ENCODE peak calls at places on chromosomes 1 and 21, in six cellular contexts. X is epithelial cell of esophagus, H is WERI-Rb-1, R is uterus, A is WTC11, W is progenitor cell of endocrine pancreas. O is an unnamed sample.

GRCh38 chr1:30659702-30660101 is 63.7 kb downstream of the MATN1 start:
- DNase-seq in X (no peak), H (no peak), R (no peak), A (no peak), W (no peak), O (no peak)

GRCh38 chr1:53636621-53637171 is 102.3 kb downstream of the GLIS1 start:
- DNase-seq in X (no peak), H (peak), R (no peak), A (no peak), W (no peak), O (no peak)

GRCh38 chr1:1052003-1052840 is 21.9 kb downstream of the RNF223 start:
- DNase-seq in X (no peak), H (no peak), R (no peak), A (no peak), W (no peak), O (no peak)

GRCh38 chr21:41749286-41749685 is 17.6 kb downstream of the RIPK4 start:
- DNase-seq in X (no peak), H (no peak), R (no peak), A (no peak), W (no peak), O (no peak)

GRCh38 chr1:147794570-147794969 is 34.2 kb upstream of the GJA5 start:
- DNase-seq in X (no peak), H (no peak), R (no peak), A (no peak), W (no peak), O (no peak)

GRCh38 chr1:96688737-96689136 is 32.8 kb upstream of the PTBP2 start:
- DNase-seq in X (no peak), H (no peak), R (no peak), A (no peak), W (no peak), O (peak)

GRCh38 chr1:218739426-218739825 is 394.3 kb downstream of the TGFB2 start:
- DNase-seq in X (no peak), H (no peak), R (peak), A (no peak), W (no peak), O (no peak)

GRCh38 chr1:1063945-1064831 is 9.9 kb downstream of the RNF223 start:
- DNase-seq in X (peak), H (peak), R (peak), A (peak), W (peak), O (peak)

GRCh38 chr1:113660053-113660452 is 99.2 kb downstream of the PHTF1 start:
- DNase-seq in X (peak), H (no peak), R (no peak), A (no peak), W (no peak), O (no peak)

GRCh38 chr1:66253330-66253921 is 280.5 kb upstream of the SGIP1 start:
- DNase-seq in X (peak), H (no peak), R (no peak), A (no peak), W (no peak), O (no peak)

GRCh38 chr1:3138623-3139151 is 69.7 kb downstream of the PRDM16 start:
- DNase-seq in X (no peak), H (no peak), R (no peak), A (no peak), W (no peak), O (no peak)

GRCh38 chr1:162206749-162207635 is 137.5 kb downstream of the NOS1AP start:
- DNase-seq in X (peak), H (peak), R (no peak), A (no peak), W (no peak), O (no peak)

GRCh38 chr1:222583079-222583478 is 6.7 kb downstream of the TAF1A start:
- DNase-seq in X (no peak), H (no peak), R (no peak), A (no peak), W (no peak), O (no peak)

GRCh38 chr1:98557808-98558390 is 103.6 kb upstream of the SNX7 start:
- DNase-seq in X (no peak), H (no peak), R (no peak), A (no peak), W (no peak), O (no peak)

GRCh38 chr21:34086887-34087306 is 13.5 kb downstream of the MRPS6 start:
- DNase-seq in X (no peak), H (no peak), R (no peak), A (no peak), W (no peak), O (no peak)

GRCh38 chr1:68085752-68086151 is 35.3 kb upstream of the DIRAS3 start:
- DNase-seq in X (no peak), H (no peak), R (no peak), A (no peak), W (no peak), O (no peak)

GRCh38 chr1:173570370-173571030 is 32.4 kb downstream of the SLC9C2 start:
- DNase-seq in X (no peak), H (no peak), R (no peak), A (no peak), W (no peak), O (no peak)

GRCh38 chr1:162077900-162078299 is 8.4 kb downstream of the NOS1AP start:
- DNase-seq in X (no peak), H (no peak), R (no peak), A (no peak), W (no peak), O (no peak)

GRCh38 chr1:98919652-98920051 is 85.0 kb downstream of the PLPPR5 start:
- DNase-seq in X (no peak), H (no peak), R (no peak), A (no peak), W (no peak), O (no peak)

GRCh38 chr1:27602510-27603319 is 1.2 kb downstream of the AHDC1 start:
- DNase-seq in X (peak), H (peak), R (peak), A (peak), W (peak), O (peak)

GRCh38 chr1:230674581-230674980 is 32.3 kb downstream of the COG2 start:
- DNase-seq in X (no peak), H (no peak), R (no peak), A (no peak), W (no peak), O (no peak)

GRCh38 chr1:95668165-95668564 is 434.2 kb downstream of the RWDD3 start:
- DNase-seq in X (no peak), H (no peak), R (no peak), A (no peak), W (no peak), O (no peak)

GRCh38 chr1:38253314-38253713 is 206.7 kb upstream of the POU3F1 start:
- DNase-seq in X (no peak), H (no peak), R (no peak), A (no peak), W (no peak), O (no peak)

GRCh38 chr1:2837823-2838222 is 36.3 kb upstream of the TTC34 start:
- DNase-seq in X (no peak), H (no peak), R (no peak), A (no peak), W (no peak), O (no peak)

GRCh38 chr1:161840363-161840762 is 74.2 kb downstream of the ATF6 start:
- DNase-seq in X (no peak), H (no peak), R (no peak), A (no peak), W (no peak), O (no peak)

GRCh38 chr1:63642901-63643300 is 49.7 kb downstream of the PGM1 start:
- DNase-seq in X (no peak), H (no peak), R (no peak), A (no peak), W (no peak), O (no peak)

GRCh38 chr21:38330671-38331070 is 73.9 kb downstream of the KCNJ15 start:
- DNase-seq in X (no peak), H (no peak), R (no peak), A (no peak), W (no peak), O (no peak)

GRCh38 chr21:38329176-38329575 is 72.4 kb downstream of the KCNJ15 start:
- DNase-seq in X (no peak), H (no peak), R (no peak), A (no peak), W (no peak), O (no peak)

GRCh38 chr21:38337793-38338192 is 81.0 kb downstream of the KCNJ15 start:
- DNase-seq in X (peak), H (no peak), R (no peak), A (no peak), W (no peak), O (no peak)

GRCh38 chr21:38334866-38335265 is 78.1 kb downstream of the KCNJ15 start:
- DNase-seq in X (no peak), H (no peak), R (no peak), A (no peak), W (no peak), O (no peak)

GRCh38 chr21:38333290-38334272 is 76.8 kb downstream of the KCNJ15 start:
- DNase-seq in X (no peak), H (no peak), R (no peak), A (no peak), W (no peak), O (no peak)
- TF ChIP-seq CTCF in X (no peak), H (peak), R (no peak), A (no peak), W (peak), O (no peak)

GRCh38 chr1:182404764-182405163 is 4.3 kb upstream of the TEDDM1 start:
- DNase-seq in X (no peak), H (no peak), R (no peak), A (no peak), W (no peak), O (no peak)
- TF ChIP-seq CTCF in X (no peak), H (no peak), R (no peak), A (no peak), W (no peak), O (no peak)

DNA sequence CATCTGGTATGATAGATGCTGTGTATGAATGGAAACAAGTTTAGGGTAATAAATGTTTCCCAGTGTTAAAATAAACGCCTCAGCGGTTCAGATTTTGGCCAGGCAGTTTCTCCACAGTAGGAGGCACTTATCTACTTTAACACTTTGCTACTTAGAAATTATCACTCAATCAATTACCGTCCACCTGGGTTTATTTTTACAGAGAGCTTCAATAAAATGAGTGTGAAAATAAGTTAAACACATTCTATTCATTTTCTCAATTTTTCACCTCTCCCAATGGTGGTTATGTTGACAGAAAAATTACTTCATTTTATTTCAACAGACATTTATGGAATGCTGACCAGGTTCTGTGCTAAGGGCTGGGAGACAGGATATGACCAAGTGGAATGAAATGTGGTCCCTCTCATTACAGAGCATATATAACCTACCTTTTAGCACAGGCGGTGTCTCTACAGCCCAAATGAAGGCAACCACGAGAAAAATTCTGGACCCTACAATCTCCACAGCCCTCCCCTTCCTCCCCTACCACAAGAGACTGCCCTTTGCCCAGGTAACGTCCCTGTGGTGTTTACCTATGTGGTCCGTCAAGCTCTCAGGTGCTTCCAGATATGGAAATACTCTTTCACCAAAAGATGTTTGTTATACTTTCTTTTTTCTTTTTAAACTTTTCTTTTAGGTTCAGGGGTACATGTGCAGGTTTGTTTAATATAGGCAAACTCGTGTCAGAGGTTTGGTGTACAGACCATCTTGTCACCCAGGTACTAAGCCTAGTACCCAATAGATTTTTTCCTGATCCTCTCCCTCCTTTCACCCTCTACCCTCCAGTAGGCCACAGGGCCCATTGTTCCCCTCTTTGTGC is 105.5 kb downstream of the HLCS start:
- DNase-seq in X (peak), H (no peak), R (no peak), A (no peak), W (no peak), O (no peak)
- TF ChIP-seq CTCF in X (no peak), H (no peak), R (no peak), A (no peak), W (no peak), O (no peak)

DNA sequence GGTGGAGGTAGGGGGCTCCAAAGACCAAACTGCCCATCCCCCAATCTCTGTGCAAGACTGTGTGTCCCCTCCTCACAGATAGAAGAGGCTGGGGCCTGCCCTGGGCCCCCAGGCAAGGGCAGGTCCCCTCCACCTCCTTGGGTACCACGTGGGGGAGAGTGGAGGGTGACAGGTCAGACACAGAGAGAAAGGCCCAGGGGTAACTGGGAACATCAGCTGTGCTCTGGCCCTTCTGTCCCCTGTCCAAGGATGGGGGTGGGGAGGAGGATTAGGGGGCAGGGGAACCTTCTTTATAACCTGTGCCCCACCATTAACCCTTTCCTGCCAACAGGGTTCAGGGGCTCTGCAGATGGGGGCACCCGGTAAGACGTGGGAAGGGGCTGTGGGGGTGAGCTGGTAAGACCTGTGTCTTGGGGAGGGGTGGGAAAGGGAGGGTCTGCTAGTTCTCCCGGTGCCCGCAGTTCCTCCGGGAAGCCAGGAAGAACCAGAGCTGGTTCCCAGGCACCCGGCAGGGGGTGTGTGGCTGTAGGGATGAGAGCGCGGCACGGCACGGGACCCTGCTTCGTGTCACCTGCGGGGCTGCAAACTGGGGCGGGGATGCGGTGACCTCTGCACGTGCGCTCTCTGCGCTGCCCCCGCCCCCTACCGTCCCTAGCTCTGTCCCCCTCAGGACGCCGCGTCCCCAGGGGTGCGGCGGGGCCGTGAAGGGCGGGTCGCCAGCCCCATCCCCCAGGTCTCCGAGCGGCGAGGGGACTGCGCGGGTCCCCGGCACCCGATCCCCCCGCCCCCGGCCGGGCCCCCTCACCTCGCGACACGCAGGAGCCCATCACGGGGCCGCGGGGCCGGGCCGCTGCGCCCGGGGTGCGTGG is 601 bp downstream of the FAM131C start:
- DNase-seq in X (peak), H (no peak), R (no peak), A (peak), W (no peak), O (peak)
- TF ChIP-seq CTCF in X (peak), H (peak), R (no peak), A (no peak), W (peak), O (no peak)

GRCh38 chr1:19096036-19096833 is 113.8 kb downstream of the UBR4 start:
- DNase-seq in X (peak), H (peak), R (no peak), A (no peak), W (peak), O (peak)
- TF ChIP-seq CTCF in X (peak), H (peak), R (peak), A (no peak), W (peak), O (no peak)

GRCh38 chr21:44836666-44837471 is 19.0 kb upstream of the SUMO3 start:
- DNase-seq in X (peak), H (peak), R (no peak), A (no peak), W (no peak), O (peak)

GRCh38 chr21:44837537-44837936 is 19.7 kb upstream of the SUMO3 start:
- DNase-seq in X (no peak), H (no peak), R (no peak), A (no peak), W (no peak), O (no peak)

GRCh38 chr21:44838951-44839350 is 21.1 kb upstream of the SUMO3 start:
- DNase-seq in X (no peak), H (no peak), R (no peak), A (no peak), W (no peak), O (no peak)

GRCh38 chr21:44836349-44836665 is 18.4 kb upstream of the SUMO3 start:
- DNase-seq in X (no peak), H (no peak), R (no peak), A (no peak), W (no peak), O (no peak)

DNA sequence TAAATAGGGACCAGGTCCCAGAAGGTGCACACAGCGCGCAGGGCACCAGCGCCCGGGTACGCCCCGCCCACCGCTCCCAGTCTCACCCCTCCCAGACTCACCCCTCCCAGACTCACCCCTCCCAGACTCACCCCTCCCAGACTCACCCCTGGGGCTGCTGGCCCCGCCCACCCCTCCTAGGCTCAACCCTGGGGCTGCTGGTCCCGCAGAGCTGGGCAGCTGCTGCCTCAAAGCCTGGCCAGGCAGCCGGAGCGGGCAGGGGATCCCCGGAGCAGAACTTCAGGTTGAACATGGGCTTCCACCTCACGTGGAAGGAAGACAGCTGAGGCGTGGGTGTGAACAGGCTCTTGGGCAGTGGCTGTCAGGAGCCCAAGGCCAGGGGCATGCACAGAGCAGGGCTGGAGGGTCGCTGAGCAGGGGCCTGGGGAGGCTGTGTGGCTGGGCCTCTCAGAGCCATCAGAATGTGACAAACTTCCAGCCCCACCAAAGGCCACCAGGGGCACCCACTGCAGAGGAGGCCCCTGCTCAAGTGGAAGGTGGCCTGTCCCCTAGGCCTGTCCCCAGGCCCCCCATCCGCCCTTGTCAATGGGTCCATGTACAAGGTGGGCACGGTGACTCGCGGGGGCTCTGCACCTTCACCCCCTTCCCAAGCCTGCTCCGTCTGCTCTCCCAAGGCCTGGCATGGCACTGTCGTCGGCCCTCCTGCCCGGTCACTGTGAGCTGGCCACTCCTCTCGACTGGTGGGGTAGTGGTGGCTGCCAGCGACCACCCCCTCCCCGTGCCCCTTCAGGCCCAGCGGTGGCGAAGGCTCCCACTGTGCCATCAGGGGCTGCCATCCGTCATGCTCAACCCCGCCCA is 20.4 kb upstream of the SUMO3 start:
- DNase-seq in X (no peak), H (peak), R (no peak), A (no peak), W (no peak), O (no peak)
- TF ChIP-seq CTCF in X (no peak), H (peak), R (no peak), A (no peak), W (peak), O (no peak)

DNA sequence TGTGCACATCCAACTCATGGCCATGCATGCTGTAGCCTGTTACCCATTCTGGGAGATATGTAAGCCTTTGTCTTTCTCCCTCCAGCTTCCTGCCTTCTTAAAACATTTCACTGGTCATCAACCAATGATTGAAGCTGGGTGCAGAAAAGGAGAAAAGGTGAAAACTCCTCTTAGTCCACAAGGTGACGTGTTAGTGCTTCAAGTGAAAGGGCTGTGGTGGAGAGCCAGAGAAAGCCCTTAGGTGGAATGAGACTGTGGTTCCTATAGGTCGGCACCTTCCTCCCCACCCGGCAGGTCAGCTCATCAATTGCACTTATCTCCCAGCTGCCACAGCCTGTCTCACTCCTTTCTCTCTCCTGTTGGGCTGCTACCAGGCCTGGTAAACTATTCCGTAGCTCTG is 30.4 kb downstream of the ERG start:
- DNase-seq in X (peak), H (peak), R (no peak), A (peak), W (no peak), O (no peak)
- TF ChIP-seq CTCF in X (no peak), H (peak), R (no peak), A (no peak), W (peak), O (no peak)

DNA sequence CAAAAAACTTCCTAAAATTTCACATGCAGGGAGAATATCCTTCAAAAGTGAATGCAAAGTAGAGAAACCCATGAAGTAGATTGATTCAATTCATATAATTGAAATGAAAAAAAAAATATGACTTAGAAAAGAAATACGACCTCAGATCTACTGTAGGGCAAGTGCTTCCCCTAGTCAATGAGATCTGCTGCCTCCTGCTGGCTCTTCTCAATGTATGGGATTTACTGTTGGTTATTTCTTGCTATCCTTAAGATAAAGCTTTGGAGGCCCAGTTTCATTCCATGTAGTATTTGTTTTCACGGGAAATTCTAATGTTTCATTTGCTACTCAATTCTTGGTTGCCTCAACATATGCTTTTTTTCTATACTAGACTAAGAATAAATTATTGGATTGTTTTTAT is 46.2 kb downstream of the ZNF648 start:
- DNase-seq in X (peak), H (no peak), R (no peak), A (no peak), W (no peak), O (no peak)
- TF ChIP-seq CTCF in X (peak), H (no peak), R (no peak), A (no peak), W (no peak), O (no peak)